ENCODE peak calls at places on chromosomes 4 and X, in four cellular contexts. M, E, R and Y are unnamed samples.

GRCh38 chr4:105780176-105780575 is 71.6 kb downstream of the GSTCD start:
- DNase-seq in M (no peak), E (no peak), R (no peak), Y (no peak)

GRCh38 chr4:72076562-72076961 is 44.8 kb downstream of the NPFFR2 start:
- DNase-seq in M (no peak), E (no peak), R (peak), Y (no peak)

GRCh38 chr4:67721770-67722597 is 21.0 kb upstream of the UBA6 start:
- DNase-seq in M (no peak), E (peak), R (peak), Y (no peak)

GRCh38 chr4:123304151-123305021 is 92.2 kb upstream of the SPRY1 start:
- DNase-seq in M (no peak), E (no peak), R (no peak), Y (peak)

GRCh38 chr4:22522706-22523501 is 7.0 kb upstream of the ADGRA3 start:
- DNase-seq in M (no peak), E (no peak), R (no peak), Y (no peak)

GRCh38 chrX:30533261-30533660 is 44.3 kb downstream of the TASL start:
- DNase-seq in M (no peak), E (peak), R (no peak), Y (no peak)

GRCh38 chrX:10156199-10157031 is at the start of gene CLCN4:
- DNase-seq in M (no peak), E (peak), R (peak), Y (peak)

GRCh38 chrX:133215747-133216146 is 2.4 kb downstream of the TFDP3 start:
- DNase-seq in M (no peak), E (no peak), R (no peak), Y (no peak)

GRCh38 chrX:9842541-9842940 is 56.3 kb downstream of the SHROOM2 start:
- DNase-seq in M (no peak), E (no peak), R (no peak), Y (no peak)

GRCh38 chr4:41299486-41299885 is 42.8 kb downstream of the UCHL1 start:
- DNase-seq in M (no peak), E (no peak), R (no peak), Y (no peak)

GRCh38 chr4:176981074-176981473 is 188.4 kb upstream of the VEGFC start:
- DNase-seq in M (no peak), E (no peak), R (no peak), Y (no peak)

GRCh38 chr4:111689731-111690130 is 455.5 kb upstream of the FAM241A start:
- DNase-seq in M (no peak), E (no peak), R (peak), Y (no peak)

GRCh38 chrX:23511783-23512182 is 155.5 kb upstream of the PRDX4 start:
- DNase-seq in M (no peak), E (no peak), R (no peak), Y (no peak)

GRCh38 chr4:155468282-155468681 is 91.5 kb upstream of the MAP9 start:
- DNase-seq in M (no peak), E (no peak), R (no peak), Y (no peak)

GRCh38 chrX:53241558-53241957 is 16.6 kb upstream of the KDM5C start:
- DNase-seq in M (no peak), E (no peak), R (no peak), Y (no peak)

DNA sequence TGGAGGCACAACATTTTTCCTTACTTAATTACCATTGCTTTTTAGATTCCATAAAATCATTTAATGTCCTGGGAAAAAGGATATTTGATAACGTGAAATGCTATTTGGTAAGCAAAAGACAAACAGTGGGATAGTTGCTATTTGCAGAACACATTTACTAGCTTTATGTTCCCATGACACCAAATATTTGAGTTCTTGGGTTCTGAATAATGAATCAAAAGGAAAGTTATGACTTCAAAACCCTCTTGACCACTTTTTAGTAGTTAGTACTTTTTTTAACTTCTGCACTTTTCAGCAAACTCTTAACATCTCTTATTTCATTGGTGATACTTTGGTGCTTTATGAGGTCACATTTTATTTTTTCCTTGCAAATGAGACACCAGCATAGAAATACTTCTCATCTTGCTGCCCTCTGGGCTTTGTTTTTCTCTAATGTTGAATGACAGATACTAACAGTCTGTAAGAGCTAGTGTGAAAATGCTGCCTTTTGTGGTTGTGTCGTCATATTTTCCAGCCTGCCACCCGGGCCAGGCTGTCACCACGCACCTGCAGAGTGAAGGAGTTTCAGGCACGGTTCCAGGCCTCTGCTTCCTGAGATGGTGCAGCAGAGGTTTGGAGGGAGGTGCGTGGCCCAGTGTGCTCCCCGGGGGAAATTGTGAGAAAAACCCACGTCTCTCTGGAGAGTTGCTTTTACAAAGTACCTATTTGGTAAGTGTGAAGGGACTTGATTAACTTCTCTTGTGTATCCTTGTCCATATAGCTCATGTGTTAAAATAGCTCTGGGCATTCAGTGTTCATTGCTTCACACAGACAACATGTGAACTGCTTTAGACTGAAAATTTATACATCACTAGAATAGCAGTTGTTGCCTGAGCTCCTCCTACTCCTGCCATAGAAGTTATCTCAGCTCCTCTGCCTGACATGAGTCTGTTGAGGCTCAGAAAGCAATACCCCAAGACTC is 34.7 kb downstream of the MSL3 start:
- DNase-seq in M (peak), E (no peak), R (no peak), Y (no peak)
- H3K4me3 ChIP-seq in M (no peak), E (no peak), R (no peak), Y (no peak)

GRCh38 chrX:39020051-39020669 is 218.9 kb downstream of the MID1IP1 start:
- DNase-seq in M (no peak), E (no peak), R (no peak), Y (no peak)
- H3K4me3 ChIP-seq in M (no peak), E (no peak), R (no peak), Y (no peak)

DNA sequence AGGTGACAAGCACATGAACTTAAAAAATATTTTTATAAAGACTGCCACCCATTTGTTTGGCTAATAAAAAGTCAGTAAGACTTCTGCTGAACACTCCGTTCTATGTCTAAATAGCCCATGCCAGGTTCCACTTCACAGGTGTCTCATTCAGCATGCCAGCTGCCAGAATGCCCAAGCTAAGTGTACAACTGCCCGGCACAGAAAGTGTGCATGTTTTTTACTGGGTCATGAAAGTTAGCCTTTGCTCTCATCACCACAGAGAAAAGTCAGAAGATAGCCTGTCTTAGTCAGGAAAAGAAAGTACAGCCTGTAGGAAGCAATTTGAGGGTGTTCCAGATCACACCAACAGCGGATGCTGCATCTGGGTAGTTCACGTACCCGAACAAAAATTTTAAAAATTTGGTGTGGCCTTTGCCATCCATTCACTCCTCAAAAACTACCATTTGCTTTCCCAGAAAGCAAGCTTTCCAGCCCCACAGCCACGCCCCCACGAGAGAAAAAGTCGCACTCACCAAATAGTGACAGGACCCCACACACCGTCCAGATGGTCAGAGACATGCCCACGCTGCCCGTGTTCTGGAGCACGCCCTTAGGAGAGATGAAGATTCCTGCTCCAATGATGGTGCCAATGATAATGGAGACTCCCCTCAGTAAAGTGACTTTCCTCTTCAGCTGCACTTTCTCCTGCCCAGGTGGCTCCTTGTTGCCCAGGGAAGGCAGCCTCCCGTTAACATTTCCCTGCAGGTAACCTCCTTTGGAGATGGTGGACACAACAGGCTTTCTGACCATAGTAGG is 671 bp downstream of the SLC7A11 start:
- DNase-seq in M (no peak), E (no peak), R (peak), Y (no peak)
- H3K4me3 ChIP-seq in M (peak), E (peak), R (peak), Y (no peak)

DNA sequence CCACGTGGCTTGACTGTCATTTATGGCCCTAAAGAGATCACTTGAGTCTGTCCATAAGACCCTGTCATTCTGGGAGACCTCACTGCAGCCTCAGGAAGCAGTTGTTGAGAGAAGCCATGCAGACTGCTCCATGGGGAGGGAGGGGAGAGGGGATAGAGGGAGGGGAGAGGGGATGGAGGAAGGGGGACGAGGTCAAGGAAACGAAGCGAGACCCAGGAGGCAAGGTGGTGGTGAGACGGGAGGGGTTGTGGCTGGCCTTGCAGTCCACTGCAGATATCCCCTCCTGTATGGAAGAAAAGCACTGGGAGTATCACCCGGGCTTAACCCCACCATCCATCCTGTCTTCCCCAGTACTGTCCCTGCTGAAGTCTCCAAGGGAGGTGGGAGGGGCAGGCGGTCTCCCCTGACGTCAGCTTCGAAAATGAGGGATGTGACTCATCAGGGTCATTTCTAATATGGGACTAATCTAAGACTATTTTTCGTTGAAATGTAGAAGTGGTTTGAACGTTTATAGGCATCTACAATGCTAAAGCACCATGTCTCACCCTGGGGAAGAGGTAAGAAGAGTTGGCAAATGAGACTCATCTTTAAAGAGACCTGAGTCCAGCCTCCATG is 5.6 kb downstream of the TMEM255A start:
- DNase-seq in M (no peak), E (no peak), R (no peak), Y (no peak)
- H3K4me3 ChIP-seq in M (no peak), E (no peak), R (no peak), Y (no peak)

GRCh38 chr4:157222764-157223145 is 2.2 kb downstream of the GRIA2 start:
- DNase-seq in M (no peak), E (no peak), R (no peak), Y (no peak)
- H3K4me3 ChIP-seq in M (no peak), E (peak), R (peak), Y (peak)

GRCh38 chr4:185115827-185116232 is 27.2 kb upstream of the SLC25A4 start:
- DNase-seq in M (no peak), E (peak), R (peak), Y (no peak)

GRCh38 chr4:185109736-185110135 is 33.3 kb upstream of the SLC25A4 start:
- DNase-seq in M (no peak), E (no peak), R (no peak), Y (no peak)

GRCh38 chr4:185110375-185110823 is 32.7 kb upstream of the SLC25A4 start:
- DNase-seq in M (no peak), E (no peak), R (no peak), Y (no peak)

GRCh38 chr4:185112104-185112503 is 31.0 kb upstream of the SLC25A4 start:
- DNase-seq in M (no peak), E (peak), R (peak), Y (no peak)

GRCh38 chr4:185113340-185113739 is 29.7 kb upstream of the SLC25A4 start:
- DNase-seq in M (no peak), E (no peak), R (peak), Y (no peak)
- H3K4me3 ChIP-seq in M (no peak), E (no peak), R (no peak), Y (no peak)

GRCh38 chr4:134201216-134202098 is at the start of gene PABPC4L:
- DNase-seq in M (no peak), E (peak), R (peak), Y (peak)
- H3K4me3 ChIP-seq in M (no peak), E (peak), R (peak), Y (peak)

DNA sequence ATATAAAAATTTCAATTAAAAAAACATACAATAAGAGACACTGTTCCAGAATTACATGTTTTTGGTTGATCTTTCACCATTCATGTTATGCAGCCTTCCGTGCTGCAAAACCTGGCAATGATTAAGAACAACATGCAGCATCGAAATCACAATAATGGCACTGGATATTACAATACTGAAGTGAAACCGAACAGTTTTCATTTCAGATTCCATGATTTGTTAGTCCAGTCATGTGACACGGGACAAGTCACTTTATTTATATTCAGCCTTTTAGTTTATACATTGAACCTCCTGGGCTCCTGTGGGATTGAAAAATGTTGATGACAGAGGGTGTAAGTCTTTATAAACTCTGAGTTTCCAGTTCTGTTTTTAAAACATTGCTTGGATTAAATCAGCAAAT is 142.5 kb upstream of the TTC29 start:
- DNase-seq in M (no peak), E (peak), R (peak), Y (no peak)
- H3K4me3 ChIP-seq in M (no peak), E (peak), R (no peak), Y (no peak)

DNA sequence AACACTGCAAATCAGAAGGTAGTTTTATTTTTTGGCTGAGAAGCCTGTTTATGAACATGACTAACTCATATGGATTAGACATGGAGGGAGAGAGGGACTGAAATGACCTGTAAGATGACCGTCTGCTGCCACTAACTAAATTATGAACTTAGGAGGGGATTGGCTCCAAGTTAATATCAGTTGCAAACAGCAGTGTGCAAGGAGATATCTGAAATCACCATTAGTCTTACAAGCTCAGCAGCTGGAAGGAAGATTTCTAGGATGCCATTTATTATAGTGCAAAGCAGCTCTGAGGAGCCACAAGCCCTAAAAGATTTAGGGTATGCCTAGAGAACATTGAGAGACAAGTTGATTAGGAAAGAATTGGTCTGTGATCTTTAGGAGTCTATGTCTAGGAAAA is 405.5 kb downstream of the MID1IP1 start:
- DNase-seq in M (no peak), E (no peak), R (no peak), Y (no peak)
- H3K4me3 ChIP-seq in M (no peak), E (no peak), R (no peak), Y (no peak)

GRCh38 chrX:150282953-150283352 is 80.2 kb upstream of the MAMLD1 start:
- DNase-seq in M (no peak), E (no peak), R (no peak), Y (no peak)
- H3K4me3 ChIP-seq in M (no peak), E (no peak), R (no peak), Y (no peak)